ENCODE peak calls at places on chromosome 15, in five cellular contexts. W is sigmoid colon, X is colonic mucosa, V is left lung, J is pancreas. Z is an unnamed sample.

GRCh38 chr15:85800460-85801123 is 5.9 kb upstream of the KLHL25 start:
- DNase-seq in X (peak; percentile 90), W (peak; percentile 63), V (peak; percentile 80), J (peak; percentile 92), Z (no peak)

GRCh38 chr15:65494066-65494465 is 23.4 kb downstream of the DPP8 start:
- DNase-seq in J (no peak), W (no peak), V (peak; percentile 2), X (no peak), Z (no peak)

GRCh38 chr15:46304320-46304719 is 669.5 kb downstream of the SQOR start:
- DNase-seq in W (no peak), V (no peak), J (no peak), X (no peak), Z (no peak)

GRCh38 chr15:65133550-65134200 is at the start of gene PDCD7:
- DNase-seq in V (peak; percentile 92), X (peak; percentile 91), J (peak; percentile 85), W (peak; percentile 93), Z (peak; percentile 80)

GRCh38 chr15:52407374-52407773 is 111.8 kb upstream of the MYO5C start:
- DNase-seq in J (no peak), X (no peak), W (no peak), V (no peak), Z (no peak)

GRCh38 chr15:96307856-96308394 is 22.6 kb upstream of the NR2F2 start:
- DNase-seq in X (no peak), J (no peak), V (no peak), W (no peak), Z (no peak)

GRCh38 chr15:72174551-72175165 is 22.9 kb downstream of the GRAMD2A start:
- DNase-seq in X (no peak), V (no peak), J (no peak), W (no peak), Z (no peak)

GRCh38 chr15:79380755-79381499 is 51.2 kb upstream of the MINAR1 start:
- DNase-seq in V (no peak), J (peak; percentile 58), W (peak; percentile 71), X (peak; percentile 81), Z (peak; percentile 68)

GRCh38 chr15:40584191-40584590 is 9.9 kb upstream of the KNL1 start:
- DNase-seq in J (no peak), W (no peak), X (no peak), V (no peak), Z (no peak)

GRCh38 chr15:78768096-78768495 is 43.2 kb downstream of the ADAMTS7 start:
- DNase-seq in X (no peak), V (peak; percentile 53), W (no peak), J (no peak), Z (no peak)

GRCh38 chr15:34366271-34367043 is 539 bp downstream of the LPCAT4 start:
- DNase-seq in J (peak; percentile 74), X (peak; percentile 91), W (peak; percentile 81), V (peak; percentile 91), Z (peak; percentile 63)

GRCh38 chr15:33064878-33065277 is 129.6 kb downstream of the FMN1 start:
- DNase-seq in V (no peak), W (no peak), X (no peak), J (no peak), Z (no peak)

GRCh38 chr15:31046759-31047359 is 54.7 kb downstream of the TRPM1 start:
- DNase-seq in V (no peak), J (no peak), W (no peak), X (no peak), Z (no peak)

DNA sequence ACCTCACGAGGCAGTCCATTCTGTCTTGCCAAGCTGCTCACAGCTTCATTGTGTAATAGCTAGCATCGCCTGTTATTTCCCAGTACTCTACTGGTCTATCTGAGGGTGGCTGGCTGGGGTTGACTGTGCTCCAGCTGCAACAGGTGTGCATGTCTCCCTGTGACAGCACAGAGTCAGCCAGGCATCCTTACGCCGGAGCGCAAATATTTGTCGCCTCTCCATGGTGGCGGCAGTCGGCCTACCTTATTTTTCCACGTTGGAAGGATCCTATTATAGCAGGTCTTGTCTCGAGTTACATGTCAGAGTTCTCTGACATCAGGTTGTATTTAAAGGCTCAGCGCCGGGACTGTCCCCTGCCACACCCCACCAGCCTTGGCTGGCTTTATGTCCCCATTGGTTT is 307.1 kb downstream of the TLE3 start:
- DNase-seq in J (no peak), V (no peak), X (no peak), W (no peak), Z (no peak)
- H3K27ac ChIP-seq in J (no peak overlapping the region), V (no peak overlapping the region), X (no peak overlapping the region), W (no peak overlapping the region), Z (no peak overlapping the region)

DNA sequence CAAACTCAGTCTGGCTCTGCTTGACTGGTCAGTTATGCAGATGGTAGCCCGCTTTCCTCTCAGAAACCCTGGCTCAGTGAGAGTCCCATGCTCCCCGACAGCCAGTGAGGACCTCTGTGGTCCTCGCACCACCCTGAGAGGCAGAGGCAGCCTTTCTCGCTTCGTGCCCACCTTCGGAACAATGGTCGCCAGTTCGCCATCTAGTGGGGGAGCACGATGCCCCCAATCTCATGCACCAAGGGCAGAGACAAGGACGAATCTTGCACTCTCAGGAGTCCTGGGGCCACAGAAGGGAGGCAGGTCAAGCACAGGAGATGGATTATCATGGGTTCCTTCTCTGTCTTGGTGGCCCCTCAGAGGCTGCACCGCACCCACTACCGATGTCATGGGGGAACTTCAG is 75.2 kb downstream of the RHCG start:
- DNase-seq in J (no peak), W (no peak), X (no peak), V (no peak), Z (no peak)
- TF ChIP-seq CTCF in J (no peak), W (no peak), X (no peak), V (no peak), Z (no peak)

DNA sequence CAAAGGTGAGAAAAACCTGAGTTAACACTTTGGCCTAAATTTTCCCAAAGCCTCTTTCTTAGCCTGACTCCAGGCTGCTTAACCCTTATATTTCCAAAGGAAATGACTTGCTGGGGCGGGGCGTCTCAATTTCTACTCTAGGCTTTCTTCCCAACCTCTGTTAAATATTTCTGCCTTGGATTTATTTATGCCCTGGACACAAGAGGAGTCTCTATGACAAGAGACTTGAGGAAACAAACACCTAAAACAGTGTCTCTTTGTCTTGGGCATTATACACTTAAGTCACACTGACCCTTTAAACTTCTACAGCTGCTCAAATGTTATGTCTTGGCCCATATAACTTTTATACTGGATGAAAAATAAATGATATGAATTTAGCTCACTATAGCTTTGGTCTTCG is 28.3 kb upstream of the AP4E1 start:
- DNase-seq in V (no peak), X (no peak), W (no peak), J (no peak), Z (no peak)
- H3K27ac ChIP-seq in V (peak overlapping the region; percentile 73), X (no peak overlapping the region), W (no peak overlapping the region), J (no peak overlapping the region), Z (no peak overlapping the region)

GRCh38 chr15:91855684-91856553 is 2.4 kb downstream of the SLCO3A1 start:
- DNase-seq in X (peak; percentile 88), W (no peak), V (no peak), J (no peak), Z (no peak)
- TF ChIP-seq CTCF in X (peak; percentile 38), W (no peak), V (no peak), J (no peak), Z (no peak)

DNA sequence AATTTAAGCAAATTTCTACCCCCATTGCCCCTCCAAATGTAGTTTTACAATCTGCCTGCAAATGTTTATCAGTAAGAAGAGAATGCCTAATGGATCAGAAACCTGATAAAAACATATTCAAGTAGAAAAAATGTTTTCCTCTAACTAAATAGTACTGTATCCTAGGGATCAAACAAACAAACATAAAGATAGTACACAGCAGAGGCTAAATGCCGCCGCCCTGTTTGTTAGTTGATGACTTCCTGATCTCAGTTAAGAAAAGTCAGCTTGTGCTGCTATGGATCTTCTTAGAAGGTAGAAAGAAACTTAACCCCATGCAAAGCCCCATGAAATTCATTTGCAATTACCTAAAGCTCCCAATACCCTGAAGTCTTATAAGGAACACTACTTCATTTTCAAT is 387.3 kb upstream of the THBS1 start:
- DNase-seq in J (no peak), W (no peak), X (no peak), V (no peak), Z (no peak)
- H3K27ac ChIP-seq in J (no peak overlapping the region), W (no peak overlapping the region), X (no peak overlapping the region), V (no peak overlapping the region), Z (peak overlapping the region; percentile 10)

DNA sequence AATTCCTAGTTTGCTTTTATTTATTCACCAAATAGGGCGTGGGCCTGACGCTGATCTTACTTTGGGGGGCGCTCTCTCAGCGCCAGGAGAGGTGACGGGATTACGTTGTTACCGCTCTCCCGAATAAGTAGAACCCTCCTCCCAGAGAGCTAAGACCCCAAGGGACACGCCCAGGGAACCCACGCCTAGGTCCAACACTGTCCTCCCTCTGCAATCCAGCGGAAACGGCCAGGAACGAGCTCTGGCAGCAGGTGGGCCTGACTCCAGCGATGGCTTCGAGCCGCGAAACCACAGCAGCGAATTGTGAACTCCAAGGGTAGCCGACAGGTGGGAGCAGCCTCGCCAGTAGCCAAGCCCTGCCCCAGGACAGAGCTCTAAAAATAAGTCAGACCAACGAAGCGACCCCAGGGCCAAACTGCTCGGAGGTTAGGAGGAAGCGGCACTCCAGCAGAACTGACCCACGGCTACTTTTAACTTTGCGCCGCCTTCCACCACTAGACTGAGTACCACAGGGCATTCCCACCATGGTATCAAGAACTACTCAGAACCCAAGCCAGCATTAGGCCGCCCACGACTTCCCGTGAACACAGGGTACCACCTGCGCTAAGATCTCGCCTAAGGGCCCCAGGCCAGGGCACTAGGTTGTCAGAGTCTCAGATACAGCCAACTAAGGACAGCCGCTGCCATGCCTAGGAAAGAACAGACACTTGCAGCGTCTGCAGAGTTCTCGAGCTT is 1.6 kb upstream of the SIN3A start:
- DNase-seq in X (peak; percentile 58), J (peak; percentile 62), W (peak; percentile 87), V (peak; percentile 76), Z (peak; percentile 58)
- TF ChIP-seq CTCF in X (no peak), J (no peak), W (no peak), V (no peak), Z (no peak)

DNA sequence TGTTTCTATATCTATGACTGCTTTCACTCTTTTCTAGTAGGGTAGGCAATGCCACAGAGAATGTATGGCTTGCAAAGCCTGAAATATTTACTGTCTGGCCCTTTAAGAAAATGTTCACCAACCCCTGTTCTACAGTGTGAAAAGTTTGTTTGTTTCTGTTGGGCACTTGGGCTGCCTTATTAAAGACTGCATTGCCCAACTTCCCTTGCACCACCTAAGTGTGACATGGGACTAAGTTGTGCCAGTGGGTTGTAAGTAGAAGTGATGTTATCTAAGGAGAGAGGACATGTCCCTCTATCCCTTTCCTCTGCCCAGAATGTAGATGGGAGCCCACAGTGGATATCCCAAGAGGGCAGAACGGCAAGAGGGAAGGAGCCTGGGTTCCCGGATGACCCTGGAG is 138.6 kb downstream of the SMAD6 start:
- DNase-seq in V (no peak), J (no peak), X (no peak), W (no peak), Z (no peak)
- H3K27ac ChIP-seq in V (peak overlapping the region; percentile 10), J (no peak overlapping the region), X (no peak overlapping the region), W (peak overlapping the region; percentile 96), Z (peak overlapping the region; percentile 93)

DNA sequence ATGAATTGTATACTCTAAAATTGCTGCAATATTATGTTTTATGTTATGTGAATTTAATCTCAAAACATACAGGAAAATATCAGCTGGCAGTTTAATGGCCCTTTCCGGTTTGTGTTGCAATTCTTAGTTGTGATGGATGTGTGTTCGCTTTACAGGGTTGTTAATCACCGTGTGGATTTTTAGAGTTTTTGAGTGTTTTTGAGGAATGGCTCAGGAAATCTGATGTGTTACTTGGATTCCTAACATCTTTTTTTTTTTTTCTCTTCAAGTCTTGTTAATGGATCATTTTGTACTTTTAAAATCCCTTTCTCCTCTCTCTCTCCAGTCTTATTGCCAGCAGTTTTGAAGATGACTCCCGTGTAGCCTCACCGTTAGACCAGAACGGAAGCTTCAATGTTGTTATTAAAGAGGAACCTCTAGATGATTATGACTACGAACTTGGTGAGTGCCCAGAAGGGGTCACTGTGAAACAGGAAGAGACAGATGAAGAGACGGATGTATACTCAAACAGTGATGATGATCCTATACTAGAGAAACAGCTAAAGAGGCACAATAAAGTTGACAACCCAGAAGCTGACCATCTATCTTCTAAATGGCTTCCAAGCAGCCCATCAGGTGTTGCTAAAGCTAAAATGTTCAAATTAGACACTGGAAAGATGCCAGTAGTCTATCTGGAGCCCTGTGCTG is 35.7 kb downstream of the MGA start:
- DNase-seq in J (no peak), W (no peak), V (no peak), X (no peak), Z (no peak)
- TF ChIP-seq CTCF in J (no peak), W (no peak), V (no peak), X (no peak), Z (no peak)